ENCODE peak calls at places on chromosome 1, in four cellular contexts. H is HCT116, Y is gastrocnemius medialis, O is stomach. K is an unnamed sample. For H3K4me1, the result is how much of the 10 kb centered on the place peaks cover.

GRCh38 chr1:67429528-67430357 is 459 bp downstream of the SERBP1 start:
- DNase-seq in H (no peak), Y (peak), O (peak), K (no peak)

GRCh38 chr1:197951089-197951488 is 33.9 kb downstream of the LHX9 start:
- DNase-seq in H (no peak), Y (no peak), O (no peak), K (no peak)

GRCh38 chr1:226820935-226821718 is 49.3 kb upstream of the PSEN2 start:
- DNase-seq in H (no peak), Y (peak), O (peak), K (peak)

GRCh38 chr1:186244825-186245224 is 130.2 kb downstream of the TPR start:
- DNase-seq in H (no peak), Y (no peak), O (no peak), K (no peak)

GRCh38 chr1:152917794-152918193 is 9.4 kb downstream of the IVL start:
- DNase-seq in H (peak), Y (no peak), O (no peak), K (no peak)

GRCh38 chr1:106924360-106924759 is 132.1 kb upstream of the PRMT6 start:
- DNase-seq in H (no peak), Y (no peak), O (no peak), K (no peak)

GRCh38 chr1:205568469-205569361 is 63.1 kb downstream of the ELK4 start:
- DNase-seq in H (no peak), Y (no peak), O (peak), K (no peak)

GRCh38 chr1:84929581-84929980 is 36.6 kb upstream of the LPAR3 start:
- DNase-seq in H (no peak), Y (no peak), O (no peak), K (no peak)

GRCh38 chr1:111813440-111814304 is 58.0 kb downstream of the DDX20 start:
- DNase-seq in H (no peak), Y (no peak), O (no peak), K (no peak)

GRCh38 chr1:51581286-51581685 is 35.6 kb upstream of the OSBPL9 start:
- DNase-seq in H (no peak), Y (no peak), O (no peak), K (no peak)

GRCh38 chr1:101004666-101005065 is 20.9 kb downstream of the DPH5 start:
- DNase-seq in H (no peak), Y (no peak), O (no peak), K (no peak)

GRCh38 chr1:39194398-39195051 is 10.0 kb upstream of the MACF1 start:
- DNase-seq in H (no peak), Y (no peak), O (no peak), K (no peak)

GRCh38 chr1:89692601-89693503 is 59.9 kb downstream of the LRRC8C start:
- DNase-seq in H (no peak), Y (no peak), O (no peak), K (no peak)

GRCh38 chr1:39047374-39048229 is 21.5 kb downstream of the NDUFS5 start:
- DNase-seq in H (no peak), Y (peak), O (no peak), K (peak)

GRCh38 chr1:169180167-169180566 is 73.7 kb downstream of the ATP1B1 start:
- DNase-seq in H (no peak), Y (no peak), O (no peak), K (no peak)

GRCh38 chr1:159675046-159675445 is 39.3 kb downstream of the CRP start:
- DNase-seq in H (no peak), Y (no peak), O (no peak), K (no peak)

GRCh38 chr1:194155962-194156361 is 969.5 kb upstream of the B3GALT2 start:
- DNase-seq in H (no peak), Y (no peak), O (no peak), K (no peak)

GRCh38 chr1:88088481-88088880 is 595.6 kb upstream of the PKN2 start:
- DNase-seq in H (no peak), Y (no peak), O (no peak), K (no peak)

GRCh38 chr1:114956570-114956969 is 73.1 kb upstream of the TSHB start:
- DNase-seq in H (peak), Y (no peak), O (no peak), K (no peak)

GRCh38 chr1:155272466-155273133 is 704 bp downstream of the CLK2 start:
- DNase-seq in H (no peak), Y (no peak), O (no peak), K (no peak)

GRCh38 chr1:115764541-115764940 is 4.0 kb downstream of the CASQ2 start:
- DNase-seq in H (peak), Y (no peak), O (peak), K (no peak)

GRCh38 chr1:167627865-167628641 is 2.0 kb upstream of the RCSD1 start:
- DNase-seq in H (no peak), Y (peak), O (peak), K (no peak)

GRCh38 chr1:89884718-89885596 is 64.1 kb downstream of the LRRC8D start:
- DNase-seq in H (no peak), Y (no peak), O (no peak), K (no peak)

GRCh38 chr1:66728021-66728420 is 24.2 kb upstream of the DYNLT5 start:
- DNase-seq in H (no peak), Y (no peak), O (no peak), K (no peak)

GRCh38 chr1:25517476-25518394 is 25.7 kb upstream of the LDLRAP1 start:
- DNase-seq in H (no peak), Y (no peak), O (no peak), K (no peak)

GRCh38 chr1:234710381-234710780 is 100.4 kb upstream of the IRF2BP2 start:
- DNase-seq in H (no peak), Y (no peak), O (no peak), K (no peak)

GRCh38 chr1:214282696-214283225 is 1.8 kb downstream of the SMYD2 start:
- DNase-seq in H (no peak), Y (no peak), O (no peak), K (no peak)

GRCh38 chr1:247367786-247368342 is 36.2 kb upstream of the ZNF496 start:
- DNase-seq in H (no peak), Y (no peak), O (no peak), K (no peak)

GRCh38 chr1:33364578-33364945 is 43.7 kb upstream of the A3GALT2 start:
- DNase-seq in H (no peak), Y (peak), O (no peak), K (no peak)

GRCh38 chr1:113095790-113096455 is 22.9 kb downstream of the LRIG2 start:
- DNase-seq in H (no peak), Y (no peak), O (no peak), K (no peak)

GRCh38 chr1:234324668-234325225 is 48.5 kb upstream of the COA6 start:
- DNase-seq in H (no peak), Y (no peak), O (no peak), K (no peak)

GRCh38 chr1:191696371-191696770 is 461.9 kb upstream of the RGS18 start:
- DNase-seq in H (no peak), Y (no peak), O (no peak), K (no peak)

GRCh38 chr1:69943030-69943429 is 262.3 kb downstream of the LRRC40 start:
- DNase-seq in H (no peak), Y (no peak), O (no peak), K (no peak)

GRCh38 chr1:185585770-185586169 is 148.4 kb upstream of the HMCN1 start:
- DNase-seq in H (no peak), Y (no peak), O (no peak), K (no peak)

GRCh38 chr1:26530898-26531598 is 1.5 kb downstream of the RPS6KA1 start:
- DNase-seq in H (peak), Y (no peak), O (peak), K (no peak)

GRCh38 chr1:42040159-42040558 is 113.1 kb upstream of the GUCA2B start:
- DNase-seq in H (no peak), Y (no peak), O (no peak), K (no peak)

GRCh38 chr1:9352364-9353140 is 59.9 kb downstream of the SPSB1 start:
- DNase-seq in H (no peak), Y (no peak), O (no peak), K (no peak)

GRCh38 chr1:3533051-3534048 is 78.0 kb downstream of the MEGF6 start:
- DNase-seq in H (no peak), Y (no peak), O (no peak), K (no peak)

GRCh38 chr1:55716151-55716550 is 501.0 kb upstream of the USP24 start:
- DNase-seq in H (no peak), Y (no peak), O (no peak), K (no peak)
- H3K4me1 ChIP-seq in H (under half), Y (under half), O (under half), K (under half)

GRCh38 chr1:53733975-53734649 is 4.9 kb downstream of the GLIS1 start:
- DNase-seq in H (no peak), Y (no peak), O (no peak), K (no peak)
- TF ChIP-seq CTCF in H (no peak), Y (no peak), O (no peak), K (no peak)

DNA sequence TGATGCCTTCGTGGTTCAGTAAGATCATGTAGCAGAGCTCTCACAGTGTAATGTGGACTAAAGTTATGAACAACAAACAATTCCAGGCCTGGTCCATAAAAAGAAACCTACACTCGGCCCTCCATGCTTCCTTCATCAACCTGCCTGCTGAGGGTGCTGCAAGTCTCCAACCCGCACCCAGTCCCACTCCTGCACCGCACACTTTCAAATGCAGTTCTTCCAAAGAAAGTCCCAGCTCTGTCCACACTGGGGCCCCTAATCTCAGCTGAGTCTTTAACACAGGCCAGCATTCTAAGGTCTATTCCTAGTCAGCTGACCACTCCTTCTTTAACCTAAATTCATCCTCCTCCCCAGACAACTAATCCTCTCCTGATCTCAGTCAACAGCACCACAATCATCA is 71.5 kb upstream of the NR5A2 start:
- DNase-seq in H (no peak), Y (no peak), O (no peak), K (no peak)
- H3K4me1 ChIP-seq in H (under half), Y (under half), O (under half), K (under half)

DNA sequence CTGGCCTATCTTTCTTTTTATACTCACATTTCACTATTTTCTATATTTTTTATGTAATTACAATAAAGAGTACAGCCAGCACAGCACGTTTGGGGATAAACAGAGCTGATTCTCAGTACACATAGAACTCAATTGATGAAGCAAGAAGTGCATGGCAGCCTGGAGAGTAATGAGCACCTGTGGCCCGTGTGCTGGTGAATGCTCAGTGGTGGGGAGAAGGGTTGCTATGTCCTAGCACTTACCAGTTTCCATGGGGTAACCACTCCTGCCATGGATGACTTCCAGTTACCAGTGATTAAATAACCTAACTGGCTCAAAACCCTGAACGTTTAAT is 332.0 kb downstream of the CAMTA1 start:
- DNase-seq in H (no peak), Y (no peak), O (no peak), K (no peak)
- TF ChIP-seq CTCF in H (peak), Y (no peak), O (no peak), K (no peak)

DNA sequence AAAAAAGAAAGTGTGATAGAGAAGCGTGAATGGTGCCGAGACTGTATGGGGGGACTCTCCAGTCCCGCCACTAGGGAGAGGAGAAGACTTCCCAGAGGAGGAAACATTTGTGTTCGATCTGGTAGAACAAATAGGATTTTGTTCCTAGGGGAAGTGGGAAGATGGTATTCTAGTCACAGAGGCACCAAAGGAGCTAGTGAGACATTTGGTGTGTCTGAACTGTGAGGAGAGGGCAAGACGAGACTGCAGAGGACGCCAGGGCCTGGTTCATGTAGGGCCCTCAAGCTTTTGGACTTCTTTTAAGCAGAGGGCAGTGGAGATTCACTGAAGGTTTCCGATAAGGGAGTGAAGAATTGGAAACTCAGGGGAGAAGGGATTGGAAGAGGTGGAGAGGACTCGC is 2.9 kb downstream of the BTBD19 start:
- DNase-seq in H (no peak), Y (no peak), O (no peak), K (no peak)
- H3K4me1 ChIP-seq in H (half or more), Y (half or more), O (half or more), K (under half)

DNA sequence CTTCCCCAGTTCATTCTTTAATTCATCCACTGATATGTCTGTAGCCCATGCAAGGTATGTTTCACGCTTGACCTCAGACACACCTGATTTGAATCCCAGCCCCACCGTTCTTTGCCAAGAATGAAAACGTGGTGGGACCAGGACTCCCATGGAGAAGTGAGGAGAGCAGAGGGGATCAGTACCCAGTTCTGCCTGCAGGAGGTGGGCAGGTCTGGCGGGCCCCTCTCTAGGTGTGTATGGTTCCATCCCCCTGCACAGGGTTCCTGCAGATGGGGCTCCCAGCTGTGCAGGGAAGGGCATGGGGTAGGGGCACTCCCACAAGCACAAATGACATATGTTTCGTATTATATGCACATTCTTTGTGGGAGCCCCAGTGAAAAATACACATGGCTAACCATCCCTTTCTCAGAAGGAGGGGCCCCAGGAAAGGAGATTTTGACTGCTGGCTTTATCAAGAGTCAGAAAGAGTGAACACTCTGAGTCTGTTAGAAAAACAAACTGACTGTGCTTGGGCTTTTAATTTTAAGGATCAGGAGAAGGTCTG is 144.6 kb downstream of the PLPP3 start:
- DNase-seq in H (no peak), Y (no peak), O (no peak), K (no peak)
- TF ChIP-seq CTCF in H (peak), Y (no peak), O (no peak), K (no peak)

GRCh38 chr1:22457356-22457755 is 5.7 kb downstream of the ZBTB40 start:
- DNase-seq in H (no peak), Y (no peak), O (no peak), K (no peak)
- H3K4me1 ChIP-seq in H (under half), Y (under half), O (under half), K (half or more)

DNA sequence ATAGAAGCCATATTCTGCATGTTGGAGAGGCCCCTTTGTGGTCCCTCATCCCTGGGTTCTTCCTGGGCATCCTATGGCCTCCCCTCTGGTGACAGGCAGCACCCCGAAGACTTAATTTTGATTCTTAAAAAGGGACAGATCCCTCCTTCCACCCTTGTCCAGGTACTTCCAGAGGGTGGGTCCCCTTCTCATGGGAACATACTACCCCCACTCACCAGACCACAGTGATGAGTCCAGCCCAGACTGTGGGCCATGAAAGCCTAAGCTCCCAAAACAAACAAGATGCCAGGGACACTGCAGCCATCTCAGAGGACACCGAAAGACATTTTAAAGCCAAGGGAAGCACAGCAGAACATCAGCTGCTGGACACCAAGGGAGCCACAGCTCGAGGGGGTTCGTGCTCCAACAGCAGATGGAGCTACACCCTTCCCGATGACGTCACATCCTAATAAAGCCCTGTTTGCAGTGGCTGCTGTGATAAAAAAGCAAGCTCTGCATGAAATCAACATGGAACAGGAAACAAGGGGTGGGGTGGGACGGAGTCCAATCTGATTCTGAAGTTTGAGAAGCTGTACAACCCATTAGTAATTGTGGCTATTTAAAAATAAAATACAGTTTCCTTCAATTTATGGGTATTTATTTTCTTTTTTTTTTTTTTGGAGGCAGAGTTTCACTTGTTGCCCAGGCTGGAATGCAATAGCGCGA is 32.4 kb downstream of the GNB1 start:
- DNase-seq in H (no peak), Y (peak), O (peak), K (peak)
- TF ChIP-seq CTCF in H (peak), Y (peak), O (no peak), K (no peak)